ENCODE peak calls at places on chromosomes 16 and 17, in nine cellular contexts. One of them, this sample, is unnamed.

GRCh38 chr16:69724414-69724873 is 1.9 kb downstream of the NQO1 start:
- DNase-seq in neural crest cell: no peak
- DNase-seq in MCF 10A: no peak
- DNase-seq in adrenal gland: no peak
- DNase-seq in A673: no peak
- DNase-seq in upper lobe of right lung: no peak
- DNase-seq in GM23338: no peak
- DNase-seq in HFFc6: no peak
- DNase-seq in progenitor cell of endocrine pancreas: no peak
- DNase-seq in this sample: no peak

GRCh38 chr16:87384162-87384999 is 805 bp upstream of the FBXO31 start:
- DNase-seq in neural crest cell: no peak
- DNase-seq in MCF 10A: no peak
- DNase-seq in adrenal gland: no peak
- DNase-seq in A673: no peak
- DNase-seq in upper lobe of right lung: peak
- DNase-seq in GM23338: peak
- DNase-seq in HFFc6: no peak
- DNase-seq in progenitor cell of endocrine pancreas: peak
- DNase-seq in this sample: peak

GRCh38 chr17:33192961-33193911 is 99.9 kb downstream of the ASIC2 start:
- DNase-seq in neural crest cell: no peak
- DNase-seq in MCF 10A: no peak
- DNase-seq in adrenal gland: no peak
- DNase-seq in A673: no peak
- DNase-seq in upper lobe of right lung: no peak
- DNase-seq in GM23338: peak
- DNase-seq in HFFc6: no peak
- DNase-seq in progenitor cell of endocrine pancreas: no peak
- DNase-seq in this sample: no peak

GRCh38 chr17:603405-604193 is 111.0 kb downstream of the VPS53 start:
- DNase-seq in neural crest cell: no peak
- DNase-seq in MCF 10A: no peak
- DNase-seq in adrenal gland: no peak
- DNase-seq in A673: no peak
- DNase-seq in upper lobe of right lung: no peak
- DNase-seq in GM23338: no peak
- DNase-seq in HFFc6: no peak
- DNase-seq in progenitor cell of endocrine pancreas: no peak
- DNase-seq in this sample: no peak

GRCh38 chr16:635573-636205 is 416 bp downstream of the METTL26 start:
- DNase-seq in neural crest cell: no peak
- DNase-seq in MCF 10A: no peak
- DNase-seq in adrenal gland: no peak
- DNase-seq in A673: no peak
- DNase-seq in upper lobe of right lung: no peak
- DNase-seq in GM23338: no peak
- DNase-seq in HFFc6: no peak
- DNase-seq in progenitor cell of endocrine pancreas: no peak
- DNase-seq in this sample: no peak

GRCh38 chr16:83807327-83807709 is 460 bp upstream of the HSBP1 start:
- DNase-seq in neural crest cell: no peak
- DNase-seq in MCF 10A: no peak
- DNase-seq in adrenal gland: no peak
- DNase-seq in A673: no peak
- DNase-seq in upper lobe of right lung: no peak
- DNase-seq in GM23338: no peak
- DNase-seq in HFFc6: no peak
- DNase-seq in progenitor cell of endocrine pancreas: no peak
- DNase-seq in this sample: no peak

GRCh38 chr16:53220585-53220984 is 165.8 kb downstream of the CHD9 start:
- DNase-seq in neural crest cell: no peak
- DNase-seq in MCF 10A: no peak
- DNase-seq in adrenal gland: no peak
- DNase-seq in A673: peak
- DNase-seq in upper lobe of right lung: no peak
- DNase-seq in GM23338: peak
- DNase-seq in HFFc6: peak
- DNase-seq in progenitor cell of endocrine pancreas: no peak
- DNase-seq in this sample: peak

GRCh38 chr17:37651846-37652245 is 8.6 kb upstream of the DDX52 start:
- DNase-seq in neural crest cell: no peak
- DNase-seq in MCF 10A: no peak
- DNase-seq in adrenal gland: no peak
- DNase-seq in A673: no peak
- DNase-seq in upper lobe of right lung: no peak
- DNase-seq in GM23338: no peak
- DNase-seq in HFFc6: no peak
- DNase-seq in progenitor cell of endocrine pancreas: no peak
- DNase-seq in this sample: no peak

GRCh38 chr17:1882836-1883235 is 53.0 kb downstream of the RPA1 start:
- DNase-seq in neural crest cell: no peak
- DNase-seq in MCF 10A: peak
- DNase-seq in adrenal gland: peak
- DNase-seq in A673: peak
- DNase-seq in upper lobe of right lung: peak
- DNase-seq in GM23338: peak
- DNase-seq in HFFc6: peak
- DNase-seq in progenitor cell of endocrine pancreas: no peak
- DNase-seq in this sample: peak

GRCh38 chr16:84357191-84357651 is 11.1 kb upstream of the ATP2C2 start:
- DNase-seq in neural crest cell: no peak
- DNase-seq in MCF 10A: peak
- DNase-seq in adrenal gland: no peak
- DNase-seq in A673: no peak
- DNase-seq in upper lobe of right lung: no peak
- DNase-seq in GM23338: no peak
- DNase-seq in HFFc6: peak
- DNase-seq in progenitor cell of endocrine pancreas: no peak
- DNase-seq in this sample: no peak

GRCh38 chr17:40329981-40330794 is 21.2 kb downstream of the RARA start:
- DNase-seq in neural crest cell: no peak
- DNase-seq in MCF 10A: peak
- DNase-seq in adrenal gland: no peak
- DNase-seq in A673: no peak
- DNase-seq in upper lobe of right lung: peak
- DNase-seq in GM23338: no peak
- DNase-seq in HFFc6: no peak
- DNase-seq in progenitor cell of endocrine pancreas: no peak
- DNase-seq in this sample: no peak

GRCh38 chr16:69476920-69477418 is 52.5 kb downstream of the CYB5B start:
- DNase-seq in neural crest cell: no peak
- DNase-seq in MCF 10A: peak
- DNase-seq in adrenal gland: no peak
- DNase-seq in A673: peak
- DNase-seq in upper lobe of right lung: no peak
- DNase-seq in GM23338: no peak
- DNase-seq in HFFc6: peak
- DNase-seq in progenitor cell of endocrine pancreas: no peak
- DNase-seq in this sample: no peak

GRCh38 chr16:47506800-47507199 is 45.7 kb downstream of the PHKB start:
- DNase-seq in neural crest cell: no peak
- DNase-seq in MCF 10A: no peak
- DNase-seq in adrenal gland: no peak
- DNase-seq in A673: no peak
- DNase-seq in upper lobe of right lung: no peak
- DNase-seq in GM23338: no peak
- DNase-seq in HFFc6: no peak
- DNase-seq in progenitor cell of endocrine pancreas: no peak
- DNase-seq in this sample: no peak

GRCh38 chr16:47503936-47504335 is 42.8 kb downstream of the PHKB start:
- DNase-seq in neural crest cell: no peak
- DNase-seq in MCF 10A: peak
- DNase-seq in adrenal gland: no peak
- DNase-seq in A673: no peak
- DNase-seq in upper lobe of right lung: no peak
- DNase-seq in GM23338: no peak
- DNase-seq in HFFc6: peak
- DNase-seq in progenitor cell of endocrine pancreas: no peak
- DNase-seq in this sample: no peak

GRCh38 chr16:47499700-47500264 is 38.7 kb downstream of the PHKB start:
- DNase-seq in neural crest cell: no peak
- DNase-seq in MCF 10A: no peak
- DNase-seq in adrenal gland: no peak
- DNase-seq in A673: no peak
- DNase-seq in upper lobe of right lung: no peak
- DNase-seq in GM23338: no peak
- DNase-seq in HFFc6: no peak
- DNase-seq in progenitor cell of endocrine pancreas: no peak
- DNase-seq in this sample: no peak

GRCh38 chr16:47507701-47508100 is 46.6 kb downstream of the PHKB start:
- DNase-seq in neural crest cell: no peak
- DNase-seq in MCF 10A: no peak
- DNase-seq in adrenal gland: no peak
- DNase-seq in A673: no peak
- DNase-seq in upper lobe of right lung: no peak
- DNase-seq in GM23338: no peak
- DNase-seq in HFFc6: no peak
- DNase-seq in progenitor cell of endocrine pancreas: no peak
- DNase-seq in this sample: no peak

GRCh38 chr16:47504599-47504998 is 43.5 kb downstream of the PHKB start:
- DNase-seq in neural crest cell: no peak
- DNase-seq in MCF 10A: peak
- DNase-seq in adrenal gland: peak
- DNase-seq in A673: no peak
- DNase-seq in upper lobe of right lung: no peak
- DNase-seq in GM23338: no peak
- DNase-seq in HFFc6: no peak
- DNase-seq in progenitor cell of endocrine pancreas: no peak
- DNase-seq in this sample: no peak
- TF ChIP-seq CTCF in neural crest cell: no peak
- TF ChIP-seq CTCF in MCF 10A: no peak
- TF ChIP-seq CTCF in adrenal gland: no peak
- TF ChIP-seq CTCF in A673: no peak
- TF ChIP-seq CTCF in upper lobe of right lung: no peak
- TF ChIP-seq CTCF in GM23338: no peak
- TF ChIP-seq CTCF in HFFc6: no peak
- TF ChIP-seq CTCF in progenitor cell of endocrine pancreas: no peak
- TF ChIP-seq CTCF in this sample: no peak

DNA sequence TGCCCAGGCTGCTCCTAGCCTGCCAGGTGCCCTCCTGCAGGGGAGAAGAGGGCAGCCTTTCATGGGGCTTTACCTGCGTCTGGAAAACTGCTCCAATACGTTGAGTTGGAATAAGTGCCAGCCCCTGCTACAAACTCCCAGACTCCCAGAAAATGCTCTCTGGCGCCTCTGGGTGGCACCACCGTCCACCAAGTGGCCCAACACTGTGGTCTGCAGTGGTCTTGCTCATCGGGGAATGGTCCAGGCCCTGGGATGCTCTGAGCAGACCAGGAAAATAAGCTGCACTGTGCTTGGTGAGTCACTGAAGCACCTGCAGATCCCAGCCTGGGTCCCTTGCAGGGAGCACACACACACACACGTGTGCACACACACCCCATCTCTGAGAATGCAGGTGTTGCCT is 20.8 kb downstream of the CDIP1 start:
- DNase-seq in neural crest cell: peak
- DNase-seq in MCF 10A: peak
- DNase-seq in adrenal gland: no peak
- DNase-seq in A673: peak
- DNase-seq in upper lobe of right lung: peak
- DNase-seq in GM23338: peak
- DNase-seq in HFFc6: no peak
- DNase-seq in progenitor cell of endocrine pancreas: peak
- DNase-seq in this sample: peak
- TF ChIP-seq CTCF in neural crest cell: peak
- TF ChIP-seq CTCF in MCF 10A: peak
- TF ChIP-seq CTCF in adrenal gland: peak
- TF ChIP-seq CTCF in A673: peak
- TF ChIP-seq CTCF in upper lobe of right lung: peak
- TF ChIP-seq CTCF in GM23338: peak
- TF ChIP-seq CTCF in HFFc6: peak
- TF ChIP-seq CTCF in progenitor cell of endocrine pancreas: peak
- TF ChIP-seq CTCF in this sample: peak

GRCh38 chr17:18004345-18004744 is 31.7 kb downstream of the DRC3 start:
- DNase-seq in neural crest cell: no peak
- DNase-seq in MCF 10A: no peak
- DNase-seq in adrenal gland: no peak
- DNase-seq in A673: no peak
- DNase-seq in upper lobe of right lung: no peak
- DNase-seq in GM23338: no peak
- DNase-seq in HFFc6: no peak
- DNase-seq in progenitor cell of endocrine pancreas: no peak
- DNase-seq in this sample: no peak

GRCh38 chr17:18002171-18002570 is 29.5 kb downstream of the DRC3 start:
- DNase-seq in neural crest cell: no peak
- DNase-seq in MCF 10A: no peak
- DNase-seq in adrenal gland: no peak
- DNase-seq in A673: no peak
- DNase-seq in upper lobe of right lung: no peak
- DNase-seq in GM23338: no peak
- DNase-seq in HFFc6: no peak
- DNase-seq in progenitor cell of endocrine pancreas: no peak
- DNase-seq in this sample: no peak

GRCh38 chr17:18005496-18005895 is 32.8 kb downstream of the DRC3 start:
- DNase-seq in neural crest cell: no peak
- DNase-seq in MCF 10A: no peak
- DNase-seq in adrenal gland: no peak
- DNase-seq in A673: no peak
- DNase-seq in upper lobe of right lung: no peak
- DNase-seq in GM23338: no peak
- DNase-seq in HFFc6: no peak
- DNase-seq in progenitor cell of endocrine pancreas: no peak
- DNase-seq in this sample: no peak

GRCh38 chr17:18006495-18007239 is 32.3 kb downstream of the ATPAF2 start:
- DNase-seq in neural crest cell: no peak
- DNase-seq in MCF 10A: no peak
- DNase-seq in adrenal gland: no peak
- DNase-seq in A673: no peak
- DNase-seq in upper lobe of right lung: no peak
- DNase-seq in GM23338: peak
- DNase-seq in HFFc6: no peak
- DNase-seq in progenitor cell of endocrine pancreas: no peak
- DNase-seq in this sample: no peak

GRCh38 chr17:18004901-18005305 is 32.2 kb downstream of the DRC3 start:
- DNase-seq in neural crest cell: no peak
- DNase-seq in MCF 10A: no peak
- DNase-seq in adrenal gland: no peak
- DNase-seq in A673: no peak
- DNase-seq in upper lobe of right lung: no peak
- DNase-seq in GM23338: peak
- DNase-seq in HFFc6: no peak
- DNase-seq in progenitor cell of endocrine pancreas: no peak
- DNase-seq in this sample: peak
- TF ChIP-seq CTCF in neural crest cell: peak
- TF ChIP-seq CTCF in MCF 10A: peak
- TF ChIP-seq CTCF in adrenal gland: no peak
- TF ChIP-seq CTCF in A673: peak
- TF ChIP-seq CTCF in upper lobe of right lung: no peak
- TF ChIP-seq CTCF in GM23338: peak
- TF ChIP-seq CTCF in HFFc6: peak
- TF ChIP-seq CTCF in progenitor cell of endocrine pancreas: peak
- TF ChIP-seq CTCF in this sample: peak

DNA sequence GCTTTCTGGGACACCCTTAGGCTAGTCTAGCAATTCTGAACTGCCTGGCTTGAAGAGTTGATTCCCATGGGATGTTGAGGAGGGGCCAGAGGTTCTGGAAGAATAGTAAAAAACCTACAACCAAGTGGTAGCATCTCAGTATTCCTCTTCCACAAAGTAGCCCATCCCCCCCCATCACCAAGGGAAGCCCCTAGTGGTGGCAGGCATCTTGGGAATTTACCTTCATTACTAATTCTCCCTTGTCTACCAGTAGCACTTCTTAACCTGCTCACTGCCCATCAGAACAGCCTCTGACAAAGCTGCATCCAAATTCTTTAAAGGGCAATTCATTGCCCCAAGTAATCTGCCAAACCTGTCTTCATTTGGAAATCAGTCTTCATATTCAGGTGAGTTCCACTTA is 12.8 kb upstream of the RAB11FIP4 start:
- DNase-seq in neural crest cell: no peak
- DNase-seq in MCF 10A: no peak
- DNase-seq in adrenal gland: no peak
- DNase-seq in A673: no peak
- DNase-seq in upper lobe of right lung: no peak
- DNase-seq in GM23338: peak
- DNase-seq in HFFc6: no peak
- DNase-seq in progenitor cell of endocrine pancreas: no peak
- DNase-seq in this sample: no peak
- TF ChIP-seq CTCF in neural crest cell: peak
- TF ChIP-seq CTCF in MCF 10A: no peak
- TF ChIP-seq CTCF in adrenal gland: no peak
- TF ChIP-seq CTCF in A673: peak
- TF ChIP-seq CTCF in upper lobe of right lung: no peak
- TF ChIP-seq CTCF in GM23338: peak
- TF ChIP-seq CTCF in HFFc6: peak
- TF ChIP-seq CTCF in progenitor cell of endocrine pancreas: peak
- TF ChIP-seq CTCF in this sample: no peak